ENCODE peak calls at places on chromosomes 6 and 20, in five cellular contexts. One of them, this sample, is unnamed.

GRCh38 chr20:15942130-15942529 is 631.1 kb downstream of the KIF16B start:
- DNase-seq in MM.1S: no peak
- DNase-seq in cardiac muscle cell: no peak
- DNase-seq in AG04450: no peak
- DNase-seq in pancreas: no peak
- DNase-seq in this sample: no peak

GRCh38 chr6:163248051-163248450 is 166.5 kb upstream of the QKI start:
- DNase-seq in MM.1S: no peak
- DNase-seq in cardiac muscle cell: no peak
- DNase-seq in AG04450: no peak
- DNase-seq in pancreas: no peak
- DNase-seq in this sample: peak; percentile 33

GRCh38 chr6:106746660-106747059 is 117.3 kb downstream of the QRSL1 start:
- DNase-seq in MM.1S: no peak
- DNase-seq in cardiac muscle cell: peak; percentile 37
- DNase-seq in AG04450: no peak
- DNase-seq in pancreas: no peak
- DNase-seq in this sample: no peak

GRCh38 chr6:157469378-157469777 is 88.4 kb downstream of the ZDHHC14 start:
- DNase-seq in MM.1S: no peak
- DNase-seq in cardiac muscle cell: peak; percentile 29
- DNase-seq in AG04450: no peak
- DNase-seq in pancreas: no peak
- DNase-seq in this sample: no peak

GRCh38 chr6:39688494-39688893 is 36.7 kb downstream of the KIF6 start:
- DNase-seq in MM.1S: no peak
- DNase-seq in cardiac muscle cell: peak; percentile 75
- DNase-seq in AG04450: peak; percentile 13
- DNase-seq in pancreas: no peak
- DNase-seq in this sample: no peak

GRCh38 chr6:17458971-17459370 is 65.6 kb downstream of the CAP2 start:
- DNase-seq in MM.1S: no peak
- DNase-seq in cardiac muscle cell: no peak
- DNase-seq in AG04450: no peak
- DNase-seq in pancreas: no peak
- DNase-seq in this sample: no peak

GRCh38 chr6:161644521-161644920 is 370.7 kb upstream of the AGPAT4 start:
- DNase-seq in MM.1S: no peak
- DNase-seq in cardiac muscle cell: no peak
- DNase-seq in AG04450: no peak
- DNase-seq in pancreas: no peak
- DNase-seq in this sample: no peak

GRCh38 chr20:36384022-36384619 is 78.0 kb downstream of the DLGAP4 start:
- DNase-seq in MM.1S: peak; percentile 45
- DNase-seq in cardiac muscle cell: peak; percentile 43
- DNase-seq in AG04450: no peak
- DNase-seq in pancreas: no peak
- DNase-seq in this sample: no peak

GRCh38 chr20:23063573-23063972 is 14.1 kb upstream of the THBD start:
- DNase-seq in MM.1S: no peak
- DNase-seq in cardiac muscle cell: no peak
- DNase-seq in AG04450: no peak
- DNase-seq in pancreas: no peak
- DNase-seq in this sample: no peak

GRCh38 chr20:39117486-39117885 is 155.3 kb downstream of the DHX35 start:
- DNase-seq in MM.1S: no peak
- DNase-seq in cardiac muscle cell: peak; percentile 45
- DNase-seq in AG04450: no peak
- DNase-seq in pancreas: no peak
- DNase-seq in this sample: no peak

GRCh38 chr20:39111359-39112195 is 149.4 kb downstream of the DHX35 start:
- DNase-seq in MM.1S: no peak
- DNase-seq in cardiac muscle cell: peak; percentile 4
- DNase-seq in AG04450: no peak
- DNase-seq in pancreas: no peak
- DNase-seq in this sample: no peak

GRCh38 chr20:39110819-39111136 is 148.6 kb downstream of the DHX35 start:
- DNase-seq in MM.1S: no peak
- DNase-seq in cardiac muscle cell: no peak
- DNase-seq in AG04450: no peak
- DNase-seq in pancreas: no peak
- DNase-seq in this sample: no peak

GRCh38 chr20:39112196-39112743 is 150.1 kb downstream of the DHX35 start:
- DNase-seq in MM.1S: peak; percentile 35
- DNase-seq in cardiac muscle cell: peak; percentile 52
- DNase-seq in AG04450: no peak
- DNase-seq in pancreas: peak; percentile 21
- DNase-seq in this sample: no peak

DNA sequence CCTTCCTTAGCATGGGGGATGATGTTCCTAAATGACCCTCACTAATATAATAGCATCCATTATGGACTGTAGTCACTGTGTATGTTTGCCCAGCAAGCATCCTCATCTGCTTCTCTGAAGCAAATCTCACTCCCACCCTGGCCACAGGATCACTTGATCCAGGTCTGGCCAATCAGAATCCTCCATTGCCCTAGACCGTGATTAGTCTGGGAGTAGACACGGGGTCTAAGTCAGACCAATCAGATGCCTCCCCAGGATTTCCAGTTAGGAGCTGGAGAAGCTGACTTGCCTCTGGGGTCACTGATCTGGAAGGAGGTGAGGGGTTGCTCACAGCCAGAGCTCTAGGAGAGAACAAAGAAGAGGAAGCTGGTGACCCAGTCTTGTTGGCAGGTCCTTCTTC is 153.9 kb downstream of the DHX35 start:
- DNase-seq in MM.1S: no peak
- DNase-seq in cardiac muscle cell: no peak
- DNase-seq in AG04450: no peak
- DNase-seq in pancreas: no peak
- DNase-seq in this sample: no peak
- H3K27ac ChIP-seq in MM.1S: no peak overlapping the region
- H3K27ac ChIP-seq in cardiac muscle cell: no peak overlapping the region
- H3K27ac ChIP-seq in AG04450: no peak overlapping the region
- H3K27ac ChIP-seq in pancreas: no peak overlapping the region
- H3K27ac ChIP-seq in this sample: no peak overlapping the region

DNA sequence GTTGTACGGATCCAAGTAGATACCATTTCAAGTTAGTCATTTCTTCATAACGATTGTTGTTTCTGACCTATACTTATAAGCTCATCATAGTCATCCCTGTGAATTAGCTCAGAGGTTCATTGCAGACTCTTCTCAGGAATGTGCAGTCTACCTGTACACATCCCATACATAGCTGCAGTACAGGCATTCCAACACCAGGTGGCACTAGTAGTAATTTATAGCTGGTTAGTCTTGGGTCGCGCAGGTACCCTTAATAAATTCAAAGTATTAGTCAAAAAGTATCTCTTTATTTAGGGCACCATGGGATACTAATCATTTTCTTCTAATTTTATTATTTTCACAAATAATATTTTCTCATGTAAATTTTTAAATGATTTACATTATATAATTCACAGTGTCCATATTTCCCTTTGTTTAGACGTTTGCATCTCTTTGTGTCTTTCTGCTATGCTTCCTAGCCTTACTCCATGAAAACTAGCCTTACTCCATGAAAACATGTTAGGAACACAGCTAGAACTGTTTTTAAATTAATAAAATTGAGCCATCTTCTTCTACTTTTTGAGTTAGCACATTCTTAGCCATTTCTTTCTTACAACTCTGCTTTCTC is 128.6 kb upstream of the FAM83B start:
- DNase-seq in MM.1S: peak; percentile 70
- DNase-seq in cardiac muscle cell: peak; percentile 63
- DNase-seq in AG04450: no peak
- DNase-seq in pancreas: peak; percentile 36
- DNase-seq in this sample: no peak
- H3K27ac ChIP-seq in MM.1S: no peak overlapping the region
- H3K27ac ChIP-seq in cardiac muscle cell: no peak overlapping the region
- H3K27ac ChIP-seq in AG04450: no peak overlapping the region
- H3K27ac ChIP-seq in pancreas: peak overlapping the region; percentile 56
- H3K27ac ChIP-seq in this sample: no peak overlapping the region

GRCh38 chr20:57025261-57025660 is 241.2 kb downstream of the BMP7 start:
- DNase-seq in MM.1S: no peak
- DNase-seq in cardiac muscle cell: no peak
- DNase-seq in AG04450: no peak
- DNase-seq in pancreas: no peak
- DNase-seq in this sample: no peak
- H3K27ac ChIP-seq in MM.1S: no peak overlapping the region
- H3K27ac ChIP-seq in cardiac muscle cell: no peak overlapping the region
- H3K27ac ChIP-seq in AG04450: no peak overlapping the region
- H3K27ac ChIP-seq in pancreas: no peak overlapping the region
- H3K27ac ChIP-seq in this sample: no peak overlapping the region

GRCh38 chr20:60428651-60429050 is 470.4 kb downstream of the CDH26 start:
- DNase-seq in MM.1S: no peak
- DNase-seq in cardiac muscle cell: no peak
- DNase-seq in AG04450: no peak
- DNase-seq in pancreas: no peak
- DNase-seq in this sample: no peak

GRCh38 chr20:60431349-60431748 is 473.1 kb downstream of the CDH26 start:
- DNase-seq in MM.1S: no peak
- DNase-seq in cardiac muscle cell: no peak
- DNase-seq in AG04450: no peak
- DNase-seq in pancreas: no peak
- DNase-seq in this sample: no peak

GRCh38 chr20:60427516-60427915 is 469.3 kb downstream of the CDH26 start:
- DNase-seq in MM.1S: no peak
- DNase-seq in cardiac muscle cell: no peak
- DNase-seq in AG04450: no peak
- DNase-seq in pancreas: no peak
- DNase-seq in this sample: no peak

GRCh38 chr20:60430516-60431001 is 472.3 kb downstream of the CDH26 start:
- DNase-seq in MM.1S: no peak
- DNase-seq in cardiac muscle cell: no peak
- DNase-seq in AG04450: no peak
- DNase-seq in pancreas: no peak
- DNase-seq in this sample: no peak
- H3K27ac ChIP-seq in MM.1S: no peak overlapping the region
- H3K27ac ChIP-seq in cardiac muscle cell: no peak overlapping the region
- H3K27ac ChIP-seq in AG04450: no peak overlapping the region
- H3K27ac ChIP-seq in pancreas: no peak overlapping the region
- H3K27ac ChIP-seq in this sample: no peak overlapping the region

GRCh38 chr6:52271852-52272460 is 12.6 kb downstream of the MCM3 start:
- DNase-seq in MM.1S: no peak
- DNase-seq in cardiac muscle cell: peak; percentile 7
- DNase-seq in AG04450: no peak
- DNase-seq in pancreas: no peak
- DNase-seq in this sample: no peak
- H3K27ac ChIP-seq in MM.1S: no peak overlapping the region
- H3K27ac ChIP-seq in cardiac muscle cell: no peak overlapping the region
- H3K27ac ChIP-seq in AG04450: no peak overlapping the region
- H3K27ac ChIP-seq in pancreas: peak overlapping the region; percentile 44
- H3K27ac ChIP-seq in this sample: peak overlapping the region; percentile 59

GRCh38 chr6:38137609-38138008 is 318.1 kb downstream of the ZFAND3 start:
- DNase-seq in MM.1S: no peak
- DNase-seq in cardiac muscle cell: no peak
- DNase-seq in AG04450: no peak
- DNase-seq in pancreas: no peak
- DNase-seq in this sample: no peak
- H3K27ac ChIP-seq in MM.1S: no peak overlapping the region
- H3K27ac ChIP-seq in cardiac muscle cell: peak overlapping the region; percentile 15
- H3K27ac ChIP-seq in AG04450: no peak overlapping the region
- H3K27ac ChIP-seq in pancreas: no peak overlapping the region
- H3K27ac ChIP-seq in this sample: no peak overlapping the region

GRCh38 chr20:62778058-62778457 is 18.2 kb upstream of the MRGBP start:
- DNase-seq in MM.1S: no peak
- DNase-seq in cardiac muscle cell: no peak
- DNase-seq in AG04450: no peak
- DNase-seq in pancreas: no peak
- DNase-seq in this sample: no peak
- H3K27ac ChIP-seq in MM.1S: no peak overlapping the region
- H3K27ac ChIP-seq in cardiac muscle cell: no peak overlapping the region
- H3K27ac ChIP-seq in AG04450: no peak overlapping the region
- H3K27ac ChIP-seq in pancreas: no peak overlapping the region
- H3K27ac ChIP-seq in this sample: no peak overlapping the region